ENCODE peak calls at places on chromosomes 2 and 18, in seven cellular contexts. B is IMR-90, G is K562, Q is GM12892, I is suprapubic skin, X is spleen, A is HepG2. K is an unnamed sample.

GRCh38 chr18:48182779-48183178 is 226.4 kb downstream of the ZBTB7C start:
- DNase-seq in A (no peak), B (no peak), I (no peak), G (no peak), Q (no peak), X (no peak), K (no peak)

GRCh38 chr18:62991959-62992358 is 276.6 kb downstream of the PHLPP1 start:
- DNase-seq in B (no peak), X (peak; percentile 47), A (no peak), G (peak; percentile 90), I (no peak), Q (no peak), K (peak; percentile 34)

GRCh38 chr18:35032113-35032512 is 9.1 kb upstream of the MAPRE2 start:
- DNase-seq in I (no peak), A (no peak), B (no peak), X (no peak), Q (no peak), G (no peak), K (no peak)

GRCh38 chr2:49702740-49703139 is 548.4 kb upstream of the FSHR start:
- DNase-seq in B (no peak), G (no peak), Q (no peak), A (peak; percentile 33), I (no peak), X (no peak), K (peak; percentile 38)

GRCh38 chr2:161238559-161239415 is 69.4 kb upstream of the PSMD14 start:
- DNase-seq in Q (peak; percentile 17), G (no peak), I (peak; percentile 76), A (no peak), B (peak; percentile 23), X (peak; percentile 88), K (peak; percentile 77)

GRCh38 chr2:234191819-234192407 is 141.4 kb downstream of the SPP2 start:
- DNase-seq in X (no peak), Q (no peak), I (no peak), A (no peak), B (peak; percentile 6), G (no peak), K (no peak)

GRCh38 chr2:113974727-113975126 is 84.8 kb downstream of the ACTR3 start:
- DNase-seq in B (no peak), I (no peak), X (no peak), G (no peak), Q (no peak), A (peak; percentile 90), K (no peak)

GRCh38 chr2:218883491-218884490 is 3.1 kb downstream of the WNT10A start:
- DNase-seq in X (peak; percentile 86), I (peak; percentile 66), A (no peak), B (no peak), G (peak; percentile 67), Q (peak; percentile 65), K (no peak)

GRCh38 chr18:62574776-62575175 is 52.0 kb downstream of the ZCCHC2 start:
- DNase-seq in B (no peak), X (no peak), I (no peak), Q (no peak), A (no peak), G (no peak), K (no peak)

GRCh38 chr2:42893047-42893758 is 100.8 kb upstream of the HAAO start:
- DNase-seq in I (no peak), G (no peak), A (peak; percentile 26), B (no peak), X (no peak), Q (no peak), K (no peak)

GRCh38 chr2:133777607-133778006 is 209.3 kb upstream of the NCKAP5 start:
- DNase-seq in G (no peak), A (no peak), I (no peak), Q (no peak), X (no peak), B (no peak), K (no peak)

GRCh38 chr2:124001681-124002080 is 23.4 kb upstream of the CNTNAP5 start:
- DNase-seq in Q (no peak), A (no peak), X (no peak), B (no peak), I (no peak), G (no peak), K (no peak)

GRCh38 chr2:105380432-105381118 is 18.3 kb downstream of the FHL2 start:
- DNase-seq in G (no peak), X (no peak), Q (no peak), A (no peak), I (peak; percentile 54), B (peak; percentile 55), K (peak; percentile 35)
- TF ChIP-seq POLR2A in G (no peak), X (no peak), Q (no peak), A (no peak), I (no peak), B (no peak), K (peak; percentile 34)

DNA sequence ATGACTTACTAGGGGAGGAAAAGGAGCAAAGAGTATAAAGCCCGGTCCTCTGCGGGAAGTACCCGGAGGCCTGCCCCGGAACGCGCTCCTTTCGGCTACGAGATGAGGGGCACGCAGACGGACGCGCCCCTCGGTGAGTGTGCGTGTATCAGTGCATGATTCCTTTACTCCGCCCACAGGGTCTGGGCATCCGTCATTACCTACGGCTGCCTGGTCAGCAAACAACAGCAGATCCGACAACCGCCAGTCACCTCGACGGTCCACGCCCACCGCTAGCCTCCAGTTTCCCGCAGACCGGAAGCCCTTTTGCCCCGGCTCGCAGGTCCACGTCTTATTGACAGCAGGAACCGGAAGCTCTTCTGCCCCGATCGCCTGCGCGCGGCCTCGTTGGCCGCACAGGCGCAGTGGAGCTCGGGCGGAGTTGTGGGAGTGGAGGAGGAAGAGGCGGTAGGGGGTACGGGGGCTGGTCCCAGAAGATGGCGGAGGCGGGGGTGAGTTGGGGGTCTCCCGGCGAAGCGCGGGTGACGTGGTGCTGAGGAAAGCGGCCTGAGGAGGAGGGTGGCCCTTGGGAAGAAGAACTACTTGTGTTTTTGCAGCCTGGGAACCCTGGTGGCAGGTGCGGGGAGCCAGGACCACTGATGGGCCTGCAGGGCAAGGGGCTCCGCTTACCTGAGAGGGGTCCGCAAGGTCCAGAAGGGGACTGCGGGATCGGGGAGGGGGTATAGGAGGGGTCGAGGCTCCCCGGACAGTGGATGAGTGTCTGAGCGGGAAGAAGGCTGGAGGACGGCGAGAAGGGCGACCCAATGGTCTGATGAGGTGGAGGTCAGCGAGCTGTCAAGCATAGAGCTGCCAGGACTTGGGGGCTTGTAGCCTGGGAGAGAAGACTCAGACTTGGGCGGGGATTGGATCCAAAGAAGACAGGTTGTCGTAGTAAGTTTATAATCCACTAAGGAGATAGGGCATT is at the start of gene INSIG2:
- DNase-seq in I (peak; percentile 93), B (peak; percentile 91), A (peak; percentile 99), G (peak; percentile 91), Q (peak; percentile 71), X (peak; percentile 98), K (peak; percentile 97)
- TF ChIP-seq POLR2A in I (no peak), B (no peak), A (peak; percentile 83), G (peak; percentile 69), Q (peak; percentile 43), X (no peak), K (peak; percentile 55)

GRCh38 chr2:216083464-216084279 is 2.0 kb downstream of the TMEM169 start:
- DNase-seq in A (peak; percentile 70), I (no peak), Q (no peak), X (no peak), G (peak; percentile 20), B (peak; percentile 83), K (no peak)

GRCh38 chr2:216081012-216081411 is 597 bp downstream of the PECR start:
- DNase-seq in Q (no peak), X (no peak), A (no peak), B (no peak), G (no peak), I (no peak), K (no peak)

GRCh38 chr2:216082805-216083204 is 1.1 kb downstream of the TMEM169 start:
- DNase-seq in G (no peak), Q (no peak), X (no peak), B (peak; percentile 9), I (no peak), A (peak; percentile 40), K (peak; percentile 6)

GRCh38 chr2:216082388-216082733 is 642 bp downstream of the TMEM169 start:
- DNase-seq in I (no peak), G (no peak), B (no peak), A (no peak), X (no peak), Q (no peak), K (no peak)

DNA sequence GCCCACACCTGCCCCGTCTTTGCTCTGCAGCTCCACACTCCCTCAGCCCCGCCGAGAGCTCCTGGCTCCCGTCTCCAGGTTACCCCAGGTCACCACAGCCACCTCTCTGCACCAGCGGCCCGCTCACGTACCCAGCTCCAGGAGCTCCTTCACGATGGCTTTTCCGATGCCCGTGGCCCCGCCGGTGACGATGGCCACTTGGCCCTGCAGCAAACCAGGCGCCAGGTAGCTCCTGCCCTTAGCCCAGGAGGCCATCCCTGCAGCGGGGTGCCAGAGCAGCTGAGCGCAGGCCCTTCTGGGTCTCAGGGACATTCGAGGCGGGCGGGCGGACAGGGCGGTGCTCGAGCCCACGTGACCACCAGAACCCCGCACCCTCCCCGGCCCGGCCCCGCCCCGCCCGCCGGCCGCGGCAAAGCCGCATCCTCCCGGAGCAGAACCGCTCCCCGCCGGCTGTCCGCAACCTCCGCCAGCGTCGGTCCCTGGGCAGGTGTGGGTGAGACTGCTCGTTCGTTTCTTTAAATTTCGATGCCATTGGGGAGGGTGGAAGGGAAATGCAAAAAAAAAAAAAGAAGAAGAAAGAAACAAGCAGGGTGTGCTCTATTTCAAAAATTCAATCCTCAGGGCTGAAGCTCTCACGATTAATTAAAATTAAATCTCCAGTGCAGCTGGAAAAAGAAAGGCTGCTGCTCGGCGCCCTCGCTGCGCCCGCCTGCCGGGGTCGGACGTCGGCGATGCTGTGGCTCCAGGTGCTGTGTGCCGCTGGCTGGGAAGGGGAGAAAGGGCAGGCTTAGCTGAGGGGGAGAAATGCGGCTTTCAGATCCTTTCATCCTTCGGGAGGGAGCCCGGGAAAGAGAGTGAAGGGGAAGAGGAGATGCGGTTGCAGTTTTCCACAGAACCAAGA is at the start of the genes PECR and TMEM169:
- DNase-seq in B (peak; percentile 34), A (peak; percentile 81), X (peak; percentile 96), I (peak; percentile 84), G (peak; percentile 87), Q (peak; percentile 91), K (peak; percentile 87)
- TF ChIP-seq POLR2A in B (no peak), A (peak; percentile 93), X (no peak), I (no peak), G (peak; percentile 68), Q (peak; percentile 76), K (peak; percentile 43)

GRCh38 chr2:231816327-231817026 is 30.2 kb downstream of the COPS7B start:
- DNase-seq in G (no peak), Q (no peak), B (no peak), X (no peak), I (no peak), A (no peak), K (no peak)
- TF ChIP-seq POLR2A in G (no peak), Q (no peak), B (no peak), X (no peak), I (no peak), A (no peak), K (no peak)

GRCh38 chr2:28870146-28870891 is at the start of gene TRMT61B:
- DNase-seq in X (peak; percentile 99), G (peak; percentile 98), Q (peak; percentile 91), I (peak; percentile 95), B (peak; percentile 93), A (peak; percentile 94), K (peak; percentile 97)
- TF ChIP-seq POLR2A in X (peak; percentile 60), G (peak; percentile 98), Q (peak; percentile 96), I (peak; percentile 65), B (peak; percentile 67), A (peak; percentile 90), K (peak; percentile 94)